ENCODE peak calls at places on chromosomes 3 and 15, in eight cellular contexts. E is transverse colon, T is astrocyte, H is uterus, S is heart left ventricle, A is esophagus squamous epithelium, F is fibroblast of lung, K is testis. V is an unnamed sample.

GRCh38 chr3:38015485-38015884 is 14.0 kb downstream of the PLCD1 start:
- DNase-seq in E (no peak), T (no peak), H (no peak), S (peak; percentile 3), A (no peak), F (no peak), K (no peak), V (no peak)

GRCh38 chr3:197417451-197417850 is 119.0 kb upstream of the DLG1 start:
- DNase-seq in E (no peak), T (no peak), H (no peak), S (no peak), A (no peak), F (peak; percentile 48), K (no peak), V (no peak)

GRCh38 chr3:47421741-47422649 is 41.2 kb downstream of the PTPN23 start:
- DNase-seq in E (peak; percentile 53), T (peak; percentile 6), H (no peak), S (peak; percentile 85), A (no peak), F (no peak), K (peak; percentile 70), V (peak; percentile 72)

GRCh38 chr3:46671541-46672348 is 21.7 kb downstream of the ALS2CL start:
- DNase-seq in E (peak; percentile 5), T (no peak), H (peak; percentile 12), S (peak; percentile 19), A (no peak), F (no peak), K (no peak), V (no peak)

GRCh38 chr3:179949428-179949827 is 87.3 kb downstream of the PEX5L start:
- DNase-seq in E (no peak), T (no peak), H (no peak), S (no peak), A (no peak), F (no peak), K (no peak), V (no peak)

GRCh38 chr3:155492841-155493240 is 199.4 kb upstream of the STRIT1 start:
- DNase-seq in E (no peak), T (no peak), H (no peak), S (no peak), A (no peak), F (peak; percentile 7), K (no peak), V (no peak)

GRCh38 chr3:117790256-117790987 is 1080.8 kb downstream of the TUSC7 start:
- DNase-seq in E (no peak), T (peak; percentile 52), H (no peak), S (no peak), A (no peak), F (peak; percentile 60), K (no peak), V (no peak)

GRCh38 chr3:159266779-159267178 is 464.9 kb downstream of the MFSD1 start:
- DNase-seq in E (no peak), T (no peak), H (no peak), S (no peak), A (no peak), F (no peak), K (peak; percentile 38), V (no peak)

GRCh38 chr3:170386468-170386867 is 29.0 kb downstream of the SKIL start:
- DNase-seq in E (no peak), T (no peak), H (no peak), S (no peak), A (no peak), F (no peak), K (no peak), V (no peak)

GRCh38 chr15:25766421-25766820 is 96.7 kb downstream of the ATP10A start:
- DNase-seq in E (no peak), T (no peak), H (no peak), S (no peak), A (no peak), F (no peak), K (no peak), V (no peak)

GRCh38 chr3:149376728-149377407 is 581 bp downstream of the TM4SF1 start:
- DNase-seq in E (no peak), T (peak; percentile 75), H (no peak), S (no peak), A (no peak), F (peak; percentile 81), K (no peak), V (no peak)
- H3K4me1 ChIP-seq in E (no peaks in the 10 kb centered on the region), T (peaks cover 37% of the 10 kb centered on the region), H (no peaks in the 10 kb centered on the region), S (peaks cover 12% of the 10 kb centered on the region), A (peaks cover 20% of the 10 kb centered on the region), F (peaks cover 26% of the 10 kb centered on the region), K (peaks cover 3% of the 10 kb centered on the region), V (peaks cover 43% of the 10 kb centered on the region)

GRCh38 chr3:3170998-3171397 is 8.5 kb downstream of the CRBN start:
- DNase-seq in E (no peak), T (no peak), H (no peak), S (no peak), A (no peak), F (peak; percentile 17), K (no peak), V (no peak)
- TF ChIP-seq CTCF in E (no peak), T (peak; percentile 37), H (no peak), S (peak; percentile 49), A (no peak), F (peak; percentile 36), K (no peak), V (no peak)

GRCh38 chr3:24119321-24119751 is 174.2 kb downstream of the NR1D2 start:
- DNase-seq in E (no peak), T (peak; percentile 53), H (no peak), S (no peak), A (no peak), F (peak; percentile 60), K (no peak), V (no peak)

GRCh38 chr3:24117508-24117907 is 172.4 kb downstream of the NR1D2 start:
- DNase-seq in E (no peak), T (no peak), H (no peak), S (no peak), A (no peak), F (no peak), K (no peak), V (no peak)

GRCh38 chr3:24123596-24123995 is 178.5 kb downstream of the NR1D2 start:
- DNase-seq in E (no peak), T (peak; percentile 23), H (no peak), S (no peak), A (no peak), F (peak; percentile 55), K (no peak), V (no peak)

GRCh38 chr3:24120434-24120833 is 175.3 kb downstream of the NR1D2 start:
- DNase-seq in E (no peak), T (no peak), H (no peak), S (no peak), A (no peak), F (no peak), K (no peak), V (no peak)
- H3K4me1 ChIP-seq in E (no peaks in the 10 kb centered on the region), T (peaks cover 9% of the 10 kb centered on the region), H (no peaks in the 10 kb centered on the region), S (no peaks in the 10 kb centered on the region), A (peaks cover 8% of the 10 kb centered on the region), F (peaks cover 9% of the 10 kb centered on the region), K (no peaks in the 10 kb centered on the region), V (peaks cover 2% of the 10 kb centered on the region)

GRCh38 chr15:73464602-73465001 is 21.6 kb downstream of the REC114 start:
- DNase-seq in E (no peak), T (no peak), H (no peak), S (no peak), A (no peak), F (no peak), K (no peak), V (no peak)
- TF ChIP-seq CTCF in E (no peak), T (peak; percentile 9), H (no peak), S (no peak), A (no peak), F (peak; percentile 16), K (no peak), V (no peak)